ENCODE peak calls at places on chromosomes 4 and X, in ten cellular contexts. L is astrocyte; H is pancreas; T is tibial artery; B is effector memory CD4-positive, alpha-beta T cell; R is fibroblast of lung; J is colonic mucosa; C is naive thymus-derived CD4-positive, alpha-beta T cell; S is endodermal cell; F is HCT116. Q is an unnamed sample.
A peak's percentile ranks its signal among the peaks of the same experiment; 100 is the strongest.

GRCh38 chrX:146278381-146278780 is 460.8 kb downstream of the SLITRK2 start:
- DNase-seq in L (no peak), H (no peak), T (no peak), B (no peak), R (no peak), J (no peak), C (no peak), S (peak; percentile 66), F (no peak), Q (no peak)

GRCh38 chr4:133151681-133152329 is 2.7 kb downstream of the PCDH10 start:
- DNase-seq in L (peak; percentile 48), H (no peak), T (peak; percentile 66), B (no peak), R (peak; percentile 12), J (no peak), C (no peak), S (peak; percentile 87), F (no peak), Q (peak; percentile 79)

GRCh38 chr4:116636917-116637316 is 448.5 kb downstream of the TRAM1L1 start:
- DNase-seq in L (no peak), H (no peak), T (no peak), B (no peak), R (no peak), J (no peak), C (no peak), S (no peak), F (no peak), Q (no peak)

GRCh38 chrX:51742586-51742985 is 656 bp upstream of the GSPT2 start:
- DNase-seq in L (no peak), H (no peak), T (no peak), B (no peak), R (no peak), J (no peak), C (no peak), S (peak; percentile 42), F (no peak), Q (peak; percentile 26)

GRCh38 chr4:153181293-153182080 is 22.8 kb upstream of the TRIM2 start:
- DNase-seq in L (no peak), H (no peak), T (no peak), B (no peak), R (no peak), J (no peak), C (no peak), S (no peak), F (no peak), Q (no peak)

GRCh38 chr4:182102576-182102975 is 140.6 kb upstream of the TENM3 start:
- DNase-seq in L (no peak), H (no peak), T (no peak), B (no peak), R (no peak), J (no peak), C (no peak), S (no peak), F (no peak), Q (no peak)

GRCh38 chr4:15961778-15962510 is 1.0 kb downstream of the FGFBP2 start:
- DNase-seq in L (no peak), H (no peak), T (no peak), B (no peak), R (no peak), J (no peak), C (no peak), S (no peak), F (no peak), Q (no peak)

GRCh38 chr4:13399257-13399656 is 84.9 kb downstream of the RAB28 start:
- DNase-seq in L (peak; percentile 32), H (no peak), T (no peak), B (no peak), R (no peak), J (no peak), C (no peak), S (no peak), F (no peak), Q (no peak)

GRCh38 chr4:5883916-5884315 is 9.0 kb downstream of the CRMP1 start:
- DNase-seq in L (no peak), H (no peak), T (no peak), B (no peak), R (no peak), J (no peak), C (no peak), S (no peak), F (no peak), Q (no peak)

GRCh38 chr4:17939061-17939460 is 82.5 kb downstream of the LCORL start:
- DNase-seq in L (no peak), H (no peak), T (no peak), B (no peak), R (no peak), J (no peak), C (no peak), S (no peak), F (no peak), Q (no peak)

GRCh38 chr4:170256807-170257206 is 167.1 kb upstream of the AADAT start:
- DNase-seq in L (no peak), H (no peak), T (no peak), B (no peak), R (no peak), J (no peak), C (no peak), S (no peak), F (no peak), Q (no peak)

GRCh38 chr4:6620891-6621555 is 19.5 kb upstream of the MRFAP1 start:
- DNase-seq in L (no peak), H (no peak), T (no peak), B (no peak), R (no peak), J (no peak), C (no peak), S (no peak), F (no peak), Q (peak; percentile 73)

GRCh38 chrX:38929966-38930421 is 128.7 kb downstream of the MID1IP1 start:
- DNase-seq in L (peak; percentile 69), H (no peak), T (peak; percentile 72), B (no peak), R (peak; percentile 63), J (no peak), C (no peak), S (no peak), F (no peak), Q (no peak)

GRCh38 chr4:21835712-21836111 is 112.9 kb downstream of the KCNIP4 start:
- DNase-seq in L (no peak), H (no peak), T (no peak), B (no peak), R (peak; percentile 18), J (no peak), C (no peak), S (no peak), F (no peak), Q (no peak)

GRCh38 chr4:23819041-23819511 is 70.8 kb downstream of the PPARGC1A start:
- DNase-seq in L (peak; percentile 53), H (no peak), T (no peak), B (no peak), R (peak; percentile 64), J (no peak), C (no peak), S (no peak), F (no peak), Q (no peak)

DNA sequence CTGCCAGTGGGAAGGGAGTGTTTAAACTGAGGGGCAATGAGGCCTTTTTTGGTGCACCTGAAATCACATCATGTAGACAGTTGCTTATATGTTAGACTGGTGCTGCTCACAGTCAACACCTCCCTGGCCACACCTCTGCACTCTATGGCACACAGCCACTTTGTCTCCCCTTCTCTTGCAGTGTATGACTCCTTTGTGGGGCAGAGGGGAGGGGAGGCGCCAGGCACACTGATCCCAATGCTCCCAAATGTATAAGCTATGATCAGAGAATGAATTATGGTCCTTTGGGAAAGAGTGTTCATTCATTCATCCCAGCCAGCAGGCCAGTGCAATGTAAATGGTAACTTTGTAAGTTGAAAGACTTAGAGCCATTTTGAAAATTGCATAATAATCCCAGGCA is 4.6 kb upstream of the GPC3 start:
- DNase-seq in L (no peak), H (no peak), T (no peak), B (no peak), R (no peak), J (no peak), C (no peak), S (no peak), F (no peak), Q (no peak)
- H3K27me3 ChIP-seq in L (no peaks in the 10 kb centered on the region), H (no peaks in the 10 kb centered on the region), T (no peaks in the 10 kb centered on the region), B (no peaks in the 10 kb centered on the region), R (peaks cover 1% of the 10 kb centered on the region), J (peaks cover 6% of the 10 kb centered on the region), C (no peaks in the 10 kb centered on the region), S (peaks cover 3% of the 10 kb centered on the region), F (no peaks in the 10 kb centered on the region), Q (peaks cover 4% of the 10 kb centered on the region)

GRCh38 chrX:15157624-15158023 is 112.3 kb downstream of the ASB9 start:
- DNase-seq in L (no peak), H (no peak), T (no peak), B (no peak), R (no peak), J (no peak), C (no peak), S (no peak), F (no peak), Q (no peak)
- H3K27me3 ChIP-seq in L (no peaks in the 10 kb centered on the region), H (peaks cover 2% of the 10 kb centered on the region), T (no peaks in the 10 kb centered on the region), B (no peaks in the 10 kb centered on the region), R (no peaks in the 10 kb centered on the region), J (no peaks in the 10 kb centered on the region), C (no peaks in the 10 kb centered on the region), S (no peaks in the 10 kb centered on the region), F (no peaks in the 10 kb centered on the region), Q (no peaks in the 10 kb centered on the region)

GRCh38 chrX:72054776-72055495 is 76.8 kb downstream of the RTL5 start:
- DNase-seq in L (no peak), H (no peak), T (no peak), B (no peak), R (no peak), J (no peak), C (no peak), S (peak; percentile 57), F (no peak), Q (peak; percentile 33)
- H3K27me3 ChIP-seq in L (no peaks in the 10 kb centered on the region), H (no peaks in the 10 kb centered on the region), T (no peaks in the 10 kb centered on the region), B (no peaks in the 10 kb centered on the region), R (peaks cover 3% of the 10 kb centered on the region), J (no peaks in the 10 kb centered on the region), C (no peaks in the 10 kb centered on the region), S (no peaks in the 10 kb centered on the region), F (no peaks in the 10 kb centered on the region), Q (no peaks in the 10 kb centered on the region)

GRCh38 chrX:137547291-137547690 is 18.6 kb upstream of the ZIC3 start:
- DNase-seq in L (no peak), H (no peak), T (no peak), B (no peak), R (no peak), J (no peak), C (no peak), S (peak; percentile 70), F (no peak), Q (peak; percentile 72)

GRCh38 chrX:137549073-137549472 is 16.9 kb upstream of the ZIC3 start:
- DNase-seq in L (no peak), H (no peak), T (no peak), B (no peak), R (no peak), J (no peak), C (no peak), S (peak; percentile 61), F (no peak), Q (peak; percentile 68)

GRCh38 chrX:137548261-137548660 is 17.7 kb upstream of the ZIC3 start:
- DNase-seq in L (no peak), H (no peak), T (no peak), B (no peak), R (no peak), J (no peak), C (no peak), S (peak; percentile 62), F (no peak), Q (peak; percentile 56)

GRCh38 chrX:137549846-137550534 is 15.9 kb upstream of the ZIC3 start:
- DNase-seq in L (no peak), H (no peak), T (no peak), B (no peak), R (no peak), J (no peak), C (no peak), S (peak; percentile 76), F (no peak), Q (peak; percentile 78)

GRCh38 chrX:137550561-137551305 is 15.2 kb upstream of the ZIC3 start:
- DNase-seq in L (no peak), H (no peak), T (no peak), B (no peak), R (no peak), J (no peak), C (no peak), S (peak; percentile 73), F (no peak), Q (peak; percentile 78)
- H3K27me3 ChIP-seq in L (peaks cover 11% of the 10 kb centered on the region), H (peaks cover 13% of the 10 kb centered on the region), T (no peaks in the 10 kb centered on the region), B (no peaks in the 10 kb centered on the region), R (no peaks in the 10 kb centered on the region), J (peaks cover 27% of the 10 kb centered on the region), C (no peaks in the 10 kb centered on the region), S (peaks cover 47% of the 10 kb centered on the region), F (no peaks in the 10 kb centered on the region), Q (peaks cover 44% of the 10 kb centered on the region)

Q was measured in H7.